ENCODE peak calls at places on chromosomes 16 and 17, in five cellular contexts. N, S, C, R and A are unnamed samples.

GRCh38 chr16:2969545-2970521 is 685 bp downstream of the PAQR4 start:
- DNase-seq in R (peak), N (peak), S (peak), C (peak), A (no peak)

GRCh38 chr16:17369441-17369951 is 101.3 kb downstream of the XYLT1 start:
- DNase-seq in R (no peak), N (no peak), S (no peak), C (no peak), A (no peak)

GRCh38 chr17:57868007-57868774 is 18.3 kb upstream of the MRPS23 start:
- DNase-seq in R (no peak), N (peak), S (peak), C (no peak), A (no peak)

GRCh38 chr16:69563605-69564580 is 1.9 kb upstream of the NFAT5 start:
- DNase-seq in R (no peak), C (peak), S (no peak), N (no peak), A (no peak)

GRCh38 chr17:40175928-40176327 is 1.3 kb upstream of the RAPGEFL1 start:
- DNase-seq in R (no peak), S (no peak), C (no peak), N (no peak), A (no peak)

GRCh38 chr17:44581868-44582267 is 24.6 kb downstream of the FZD2 start:
- DNase-seq in S (peak), C (peak), R (peak), N (no peak), A (no peak)

GRCh38 chr16:87790278-87791023 is 24.7 kb upstream of the KLHDC4 start:
- DNase-seq in R (no peak), C (peak), N (no peak), S (no peak), A (no peak)

GRCh38 chr17:75475144-75475835 is 18.9 kb downstream of the TMEM94 start:
- DNase-seq in C (no peak), S (no peak), N (no peak), R (no peak), A (no peak)

GRCh38 chr17:77634710-77635109 is 323.8 kb upstream of the TNRC6C start:
- DNase-seq in R (no peak), N (no peak), S (no peak), C (no peak), A (no peak)

GRCh38 chr16:50400967-50401348 is 32.2 kb upstream of the BRD7 start:
- DNase-seq in N (no peak), S (no peak), R (no peak), C (no peak), A (no peak)

GRCh38 chr17:65185686-65186382 is 48.7 kb downstream of the RGS9 start:
- DNase-seq in C (no peak), R (no peak), S (no peak), N (no peak), A (no peak)

GRCh38 chr17:50210249-50211225 is 9.1 kb upstream of the COL1A1 start:
- DNase-seq in C (no peak), S (no peak), R (no peak), N (peak), A (no peak)

GRCh38 chr16:81711609-81712329 is 67.3 kb upstream of the PLCG2 start:
- DNase-seq in N (peak), R (peak), C (no peak), S (no peak), A (no peak)

GRCh38 chr17:34781571-34782108 is 179.6 kb downstream of the CCT6B start:
- DNase-seq in R (no peak), C (no peak), S (no peak), N (peak), A (no peak)

GRCh38 chr17:30548189-30548588 is 71.0 kb downstream of the GOSR1 start:
- DNase-seq in N (no peak), C (no peak), R (no peak), S (no peak), A (no peak)

GRCh38 chr17:67326440-67326839 is 39.9 kb downstream of the PSMD12 start:
- DNase-seq in S (no peak), N (no peak), R (no peak), C (no peak), A (no peak)

GRCh38 chr16:63684116-63684515 is 1437.7 kb downstream of the CDH11 start:
- DNase-seq in S (no peak), R (no peak), C (no peak), N (no peak), A (no peak)

GRCh38 chr17:76997981-76998531 is 129.9 kb downstream of the MGAT5B start:
- DNase-seq in S (no peak), C (no peak), N (no peak), R (no peak), A (no peak)

GRCh38 chr16:65117701-65118448 is 4.0 kb downstream of the CDH11 start:
- DNase-seq in S (peak), C (peak), N (peak), R (peak), A (peak)

GRCh38 chr16:66306366-66307150 is 59.9 kb upstream of the CDH5 start:
- DNase-seq in C (no peak), R (no peak), S (no peak), N (no peak), A (no peak)

GRCh38 chr17:34902761-34903325 is 58.4 kb downstream of the CCT6B start:
- DNase-seq in C (no peak), N (no peak), R (no peak), S (no peak), A (no peak)

GRCh38 chr17:45924332-45924820 is 30.0 kb downstream of the MAPT start:
- DNase-seq in C (no peak), N (no peak), S (no peak), R (no peak), A (peak)

GRCh38 chr17:68794636-68795503 is 160.3 kb downstream of the ABCA8 start:
- DNase-seq in C (no peak), S (no peak), R (peak), N (no peak), A (no peak)

GRCh38 chr16:85225291-85225690 is 113.0 kb upstream of the CIBAR2 start:
- DNase-seq in S (no peak), R (no peak), C (no peak), N (no peak), A (no peak)

GRCh38 chr17:76569607-76570279 is 15.9 kb downstream of the ST6GALNAC2 start:
- DNase-seq in N (peak), S (no peak), R (no peak), C (no peak), A (no peak)

GRCh38 chr16:17374668-17375255 is 96.0 kb downstream of the XYLT1 start:
- DNase-seq in S (no peak), C (no peak), R (no peak), N (no peak), A (no peak)

GRCh38 chr16:31052131-31052530 is 18.8 kb downstream of the STX4 start:
- DNase-seq in S (no peak), R (peak), C (no peak), N (peak), A (no peak)

GRCh38 chr16:4414187-4414909 is 2.0 kb downstream of the CORO7 start:
- DNase-seq in C (no peak), N (no peak), R (no peak), S (no peak), A (no peak)

GRCh38 chr17:44898768-44899073 is 524 bp downstream of the EFTUD2 start:
- DNase-seq in N (no peak), C (no peak), S (no peak), R (no peak), A (no peak)

GRCh38 chr16:8685617-8686016 is 11.2 kb downstream of the ABAT start:
- DNase-seq in S (no peak), N (no peak), C (no peak), R (no peak), A (no peak)

GRCh38 chr16:1961651-1962067 is 2.3 kb downstream of the NDUFB10 start:
- DNase-seq in S (peak), N (no peak), R (no peak), C (no peak), A (no peak)

GRCh38 chr16:84832488-84833141 is 12.8 kb downstream of the CRISPLD2 start:
- DNase-seq in N (no peak), C (no peak), S (no peak), R (no peak), A (no peak)

GRCh38 chr17:57537524-57538410 is 207.3 kb downstream of the CCDC182 start:
- DNase-seq in C (no peak), N (no peak), S (no peak), R (no peak), A (no peak)